ENCODE peak calls at places on chromosomes 12 and 14, in four cellular contexts. L, H, J and I are unnamed samples.

GRCh38 chr12:42469355-42470006 is 120.1 kb downstream of the PRICKLE1 start:
- DNase-seq in L (no peak), H (no peak), J (no peak), I (no peak)

GRCh38 chr12:34188974-34189373 is 166.7 kb downstream of the ALG10 start:
- DNase-seq in L (no peak), H (no peak), J (no peak), I (no peak)

GRCh38 chr14:74019743-74020142 is 594 bp downstream of the BBOF1 start:
- DNase-seq in L (no peak), H (no peak), J (no peak), I (no peak)

GRCh38 chr14:93113678-93114067 is 2.1 kb downstream of the ITPK1 start:
- DNase-seq in L (no peak), H (no peak), J (no peak), I (no peak)

GRCh38 chr12:89507015-89507824 is 17.4 kb downstream of the GALNT4 start:
- DNase-seq in L (no peak), H (no peak), J (no peak), I (no peak)

GRCh38 chr12:71243375-71243774 is 85.6 kb upstream of the TSPAN8 start:
- DNase-seq in L (no peak), H (no peak), J (no peak), I (no peak)

GRCh38 chr12:52713960-52714886 is 10.9 kb upstream of the KRT77 start:
- DNase-seq in L (no peak), H (no peak), J (no peak), I (no peak)

GRCh38 chr12:109946505-109946904 is 46.4 kb downstream of the TCHP start:
- DNase-seq in L (no peak), H (no peak), J (no peak), I (no peak)

GRCh38 chr14:100573009-100573756 is 14.0 kb downstream of the BEGAIN start:
- DNase-seq in L (no peak), H (no peak), J (no peak), I (no peak)

GRCh38 chr12:56462565-56462964 is 5.8 kb upstream of the SPRYD4 start:
- DNase-seq in L (no peak), H (no peak), J (no peak), I (no peak)

GRCh38 chr14:56782701-56783100 is 27.6 kb downstream of the OTX2 start:
- DNase-seq in L (no peak), H (no peak), J (no peak), I (no peak)

GRCh38 chr14:84272290-84272721 is 1257.6 kb upstream of the FLRT2 start:
- DNase-seq in L (no peak), H (no peak), J (no peak), I (no peak)

GRCh38 chr12:114732426-114733030 is 48.6 kb upstream of the TBX3 start:
- DNase-seq in L (no peak), H (no peak), J (no peak), I (no peak)

GRCh38 chr12:110102255-110102654 is 21.9 kb upstream of the IFT81 start:
- DNase-seq in L (no peak), H (no peak), J (no peak), I (no peak)

GRCh38 chr14:90416649-90417237 is 19.9 kb downstream of the CALM1 start:
- DNase-seq in L (no peak), H (no peak), J (no peak), I (no peak)

GRCh38 chr14:101233016-101233355 is 328.3 kb upstream of the DIO3 start:
- DNase-seq in L (no peak), H (no peak), J (no peak), I (no peak)

GRCh38 chr12:46948936-46949555 is 123.2 kb upstream of the SLC38A4 start:
- DNase-seq in L (no peak), H (no peak), J (no peak), I (peak)

GRCh38 chr12:12534134-12534866 is 28.4 kb downstream of the DUSP16 start:
- DNase-seq in L (no peak), H (no peak), J (no peak), I (no peak)

GRCh38 chr14:95413289-95414215 is 93.8 kb upstream of the CLMN start:
- DNase-seq in L (no peak), H (no peak), J (no peak), I (no peak)

GRCh38 chr14:92484132-92484823 is 29.3 kb upstream of the RIN3 start:
- DNase-seq in L (no peak), H (no peak), J (no peak), I (no peak)

GRCh38 chr14:49980027-49980426 is 87.1 kb downstream of the ARF6 start:
- DNase-seq in L (no peak), H (no peak), J (no peak), I (no peak)

GRCh38 chr14:53306926-53307325 is 153.8 kb upstream of the DDHD1 start:
- DNase-seq in L (no peak), H (no peak), J (no peak), I (no peak)

GRCh38 chr12:96241484-96242256 is 47.5 kb downstream of the ELK3 start:
- DNase-seq in L (no peak), H (no peak), J (peak), I (no peak)

GRCh38 chr12:76860301-76860700 is 18.5 kb downstream of the CSRP2 start:
- DNase-seq in L (no peak), H (no peak), J (no peak), I (no peak)

GRCh38 chr12:19525236-19525635 is 85.9 kb downstream of the AEBP2 start:
- DNase-seq in L (no peak), H (no peak), J (no peak), I (no peak)

GRCh38 chr12:45745861-45746277 is 16.4 kb downstream of the ARID2 start:
- DNase-seq in L (no peak), H (no peak), J (no peak), I (no peak)

GRCh38 chr12:12839886-12840285 is 26.7 kb downstream of the DDX47 start:
- DNase-seq in L (no peak), H (peak), J (peak), I (peak)

GRCh38 chr12:45077259-45077658 is 26.4 kb upstream of the DBX2 start:
- DNase-seq in L (no peak), H (no peak), J (no peak), I (no peak)

GRCh38 chr12:42893802-42894201 is 304.3 kb upstream of the PRICKLE1 start:
- DNase-seq in L (no peak), H (no peak), J (no peak), I (no peak)

GRCh38 chr12:32240210-32240609 is 133.6 kb downstream of the BICD1 start:
- DNase-seq in L (no peak), H (no peak), J (no peak), I (no peak)

GRCh38 chr14:69760810-69761209 is 6.1 kb upstream of the SRSF5 start:
- DNase-seq in L (no peak), H (no peak), J (no peak), I (no peak)

GRCh38 chr12:6161124-6161882 is 36.8 kb upstream of the VWF start:
- DNase-seq in L (peak), H (no peak), J (no peak), I (no peak)

GRCh38 chr14:104451474-104451873 is 128.1 kb upstream of the C14orf180 start:
- DNase-seq in L (no peak), H (no peak), J (no peak), I (no peak)

DNA sequence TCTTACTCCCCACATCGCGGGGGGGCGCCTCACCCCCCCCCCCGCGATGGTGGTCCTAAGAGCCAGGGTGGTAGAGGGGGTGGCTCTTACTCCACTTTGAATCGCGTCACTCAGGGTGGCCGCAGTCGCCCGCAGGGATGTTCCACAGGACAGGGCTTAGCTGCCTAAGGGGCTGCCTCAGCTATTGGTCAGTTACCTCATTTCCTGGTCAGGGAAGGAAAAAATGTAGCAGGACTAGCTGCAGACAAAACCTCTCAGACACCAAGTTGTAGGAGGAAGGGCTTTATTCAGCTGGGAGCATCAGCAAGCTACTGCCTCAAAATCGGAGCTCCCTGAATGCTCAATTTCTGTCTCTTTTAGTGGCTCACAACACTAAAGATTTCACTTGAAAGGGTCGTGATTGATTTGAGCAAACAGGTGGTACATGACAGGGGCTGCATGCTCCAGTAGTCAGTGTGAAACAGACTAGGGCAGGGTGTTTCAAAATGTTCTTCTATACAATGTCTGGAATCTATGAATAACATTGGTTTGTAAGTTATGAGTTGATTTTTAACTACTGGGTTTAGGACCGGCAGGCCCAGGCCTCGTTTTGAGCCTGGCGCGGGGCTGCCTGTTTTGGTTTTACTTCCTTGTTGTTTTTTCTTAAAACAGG is 6.3 kb upstream of the CLEC6A start:
- DNase-seq in L (no peak), H (no peak), J (no peak), I (no peak)
- H3K4me3 ChIP-seq in L (no peak), H (no peak), J (no peak), I (no peak)

DNA sequence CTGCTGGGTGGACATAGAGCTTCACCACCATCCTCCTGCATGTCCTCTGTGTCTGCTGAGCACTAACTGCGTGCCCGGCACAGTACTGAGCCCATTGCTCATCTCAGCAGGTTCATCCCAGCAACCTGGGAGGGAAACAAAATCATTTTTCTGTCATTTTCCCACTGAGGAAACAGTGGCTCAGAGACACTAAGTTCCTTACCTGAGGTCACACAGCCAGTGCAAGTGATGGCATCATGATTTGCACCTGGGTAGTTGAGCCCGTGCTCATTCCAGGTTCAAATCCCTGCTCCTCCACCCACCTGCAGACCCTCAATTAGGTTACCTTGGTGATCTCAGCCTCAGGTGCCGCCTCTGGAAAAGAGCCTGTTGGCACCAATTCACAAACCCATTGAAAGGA is 23.4 kb downstream of the RNFT2 start:
- DNase-seq in L (no peak), H (no peak), J (no peak), I (no peak)
- H3K4me3 ChIP-seq in L (no peak), H (no peak), J (no peak), I (no peak)

DNA sequence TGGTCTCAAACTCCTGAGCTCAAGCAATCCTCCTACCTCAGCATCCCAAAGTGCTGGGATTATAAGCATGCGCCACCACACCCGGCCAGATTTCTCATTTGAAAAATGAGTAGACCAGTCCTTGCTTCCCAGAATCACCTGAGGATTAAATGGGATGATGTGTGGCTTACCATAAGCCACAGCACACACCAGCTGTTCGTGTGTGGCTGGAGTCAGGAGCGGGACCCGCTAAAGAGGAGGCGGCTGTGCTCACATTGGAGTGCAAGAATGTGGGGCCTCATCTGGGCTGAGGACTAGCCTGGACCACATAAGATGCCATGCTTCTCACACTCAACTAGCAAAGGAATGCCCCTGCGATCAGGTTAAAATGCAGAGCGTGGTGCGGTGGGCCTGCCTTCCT is 6.7 kb upstream of the ALDH2 start:
- DNase-seq in L (no peak), H (no peak), J (no peak), I (no peak)
- H3K4me3 ChIP-seq in L (no peak), H (no peak), J (no peak), I (no peak)

GRCh38 chr12:124388038-124388676 is 93.3 kb downstream of the RFLNA start:
- DNase-seq in L (no peak), H (no peak), J (no peak), I (no peak)

GRCh38 chr12:124387510-124387855 is 92.6 kb downstream of the RFLNA start:
- DNase-seq in L (peak), H (no peak), J (no peak), I (no peak)

GRCh38 chr12:124386059-124386458 is 91.2 kb downstream of the RFLNA start:
- DNase-seq in L (peak), H (no peak), J (no peak), I (no peak)

GRCh38 chr12:124385219-124385969 is 90.5 kb downstream of the RFLNA start:
- DNase-seq in L (no peak), H (no peak), J (no peak), I (no peak)

DNA sequence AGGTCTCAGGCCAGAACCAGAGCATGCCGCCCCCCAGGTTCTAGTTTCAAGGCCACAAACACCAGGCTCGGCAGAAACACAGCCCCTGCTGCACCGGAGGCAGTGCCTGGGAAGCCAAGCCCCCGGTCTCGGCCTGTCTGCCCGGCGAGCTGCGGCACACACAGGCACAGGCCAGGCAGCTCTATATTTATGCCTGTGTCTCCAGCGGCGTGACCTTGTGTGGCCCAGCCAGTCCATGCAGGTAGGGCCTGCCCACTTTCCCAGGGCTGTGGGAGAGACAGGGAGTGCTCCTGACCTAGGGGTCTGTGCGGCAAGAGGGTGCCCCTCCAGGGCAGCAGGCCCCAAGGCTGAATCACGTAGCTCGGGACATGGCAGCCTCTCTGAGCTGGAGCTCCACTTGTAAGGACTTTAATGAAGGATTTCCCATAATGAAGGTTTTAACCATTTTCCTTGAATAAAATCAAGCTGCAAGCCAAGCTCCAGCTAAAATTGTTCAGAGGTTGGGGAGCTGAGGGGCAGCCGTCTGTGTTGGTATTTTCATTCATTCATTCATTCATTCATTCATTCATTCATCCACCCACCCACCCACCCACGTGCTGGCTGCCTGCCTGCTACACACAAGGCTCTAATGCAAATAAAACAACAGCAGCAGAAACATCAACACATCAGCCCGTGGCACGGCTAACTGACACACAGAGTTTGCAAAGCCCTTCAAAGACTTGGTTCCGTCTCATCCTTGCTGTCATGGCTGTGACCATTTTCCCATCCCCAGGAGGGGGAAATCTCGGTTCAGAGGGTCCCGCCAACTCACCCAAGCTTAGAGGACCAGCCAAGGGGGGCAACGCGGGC is 92.0 kb downstream of the RFLNA start:
- DNase-seq in L (peak), H (no peak), J (no peak), I (no peak)
- H3K4me3 ChIP-seq in L (peak), H (peak), J (peak), I (peak)